ENCODE peak calls at places on chromosome 22, in nine cellular contexts. W, A, V, C, B, E, X, N and P are unnamed samples.

GRCh38 chr22:43823911-43824665 is 12.0 kb upstream of the EFCAB6 start:
- DNase-seq in W (no peak), A (no peak), V (no peak), C (no peak), B (no peak), E (no peak), X (no peak), N (no peak), P (no peak)

GRCh38 chr22:25698461-25698860 is 43.5 kb upstream of the MYO18B start:
- DNase-seq in W (no peak), A (no peak), V (no peak), C (no peak), B (no peak), E (no peak), X (no peak), N (no peak), P (no peak)

GRCh38 chr22:49004484-49005399 is 822.9 kb downstream of the BRD1 start:
- DNase-seq in W (no peak), A (no peak), V (no peak), C (no peak), B (no peak), E (peak), X (no peak), N (peak), P (no peak)

GRCh38 chr22:45207981-45208664 is 32.6 kb downstream of the KIAA0930 start:
- DNase-seq in W (peak), A (no peak), V (peak), C (peak), B (no peak), E (no peak), X (peak), N (no peak), P (peak)

GRCh38 chr22:48870436-48870835 is 957.2 kb downstream of the BRD1 start:
- DNase-seq in W (no peak), A (no peak), V (no peak), C (no peak), B (no peak), E (no peak), X (peak), N (no peak), P (no peak)

GRCh38 chr22:43210631-43211515 is 23.9 kb upstream of the TTLL12 start:
- DNase-seq in W (no peak), A (no peak), V (no peak), C (no peak), B (no peak), E (no peak), X (no peak), N (no peak), P (no peak)

GRCh38 chr22:25564320-25564978 is at the start of gene GRK3:
- DNase-seq in W (peak), A (peak), V (peak), C (peak), B (peak), E (no peak), X (peak), N (peak), P (peak)

GRCh38 chr22:49869091-49869830 is 15.6 kb downstream of the ZBED4 start:
- DNase-seq in W (no peak), A (no peak), V (no peak), C (no peak), B (no peak), E (no peak), X (no peak), N (no peak), P (no peak)

GRCh38 chr22:32541481-32541880 is 66.9 kb downstream of the FBXO7 start:
- DNase-seq in W (no peak), A (no peak), V (no peak), C (no peak), B (no peak), E (no peak), X (peak), N (no peak), P (no peak)

GRCh38 chr22:19714320-19715252 is at the start of gene SEPTIN5:
- DNase-seq in W (peak), A (no peak), V (no peak), C (no peak), B (peak), E (no peak), X (no peak), N (no peak), P (no peak)

GRCh38 chr22:38774496-38775166 is 18.8 kb upstream of the SUN2 start:
- DNase-seq in W (no peak), A (no peak), V (peak), C (no peak), B (no peak), E (no peak), X (no peak), N (no peak), P (peak)

GRCh38 chr22:48926663-48927062 is 901.0 kb downstream of the BRD1 start:
- DNase-seq in W (no peak), A (no peak), V (no peak), C (no peak), B (no peak), E (peak), X (peak), N (no peak), P (no peak)

GRCh38 chr22:22040908-22041307 is 58.3 kb upstream of the TOP3B start:
- DNase-seq in W (no peak), A (no peak), V (no peak), C (no peak), B (no peak), E (no peak), X (no peak), N (no peak), P (no peak)

GRCh38 chr22:46293591-46294260 is 2.9 kb upstream of the GTSE1 start:
- DNase-seq in W (no peak), A (no peak), V (no peak), C (no peak), B (no peak), E (no peak), X (peak), N (no peak), P (no peak)

DNA sequence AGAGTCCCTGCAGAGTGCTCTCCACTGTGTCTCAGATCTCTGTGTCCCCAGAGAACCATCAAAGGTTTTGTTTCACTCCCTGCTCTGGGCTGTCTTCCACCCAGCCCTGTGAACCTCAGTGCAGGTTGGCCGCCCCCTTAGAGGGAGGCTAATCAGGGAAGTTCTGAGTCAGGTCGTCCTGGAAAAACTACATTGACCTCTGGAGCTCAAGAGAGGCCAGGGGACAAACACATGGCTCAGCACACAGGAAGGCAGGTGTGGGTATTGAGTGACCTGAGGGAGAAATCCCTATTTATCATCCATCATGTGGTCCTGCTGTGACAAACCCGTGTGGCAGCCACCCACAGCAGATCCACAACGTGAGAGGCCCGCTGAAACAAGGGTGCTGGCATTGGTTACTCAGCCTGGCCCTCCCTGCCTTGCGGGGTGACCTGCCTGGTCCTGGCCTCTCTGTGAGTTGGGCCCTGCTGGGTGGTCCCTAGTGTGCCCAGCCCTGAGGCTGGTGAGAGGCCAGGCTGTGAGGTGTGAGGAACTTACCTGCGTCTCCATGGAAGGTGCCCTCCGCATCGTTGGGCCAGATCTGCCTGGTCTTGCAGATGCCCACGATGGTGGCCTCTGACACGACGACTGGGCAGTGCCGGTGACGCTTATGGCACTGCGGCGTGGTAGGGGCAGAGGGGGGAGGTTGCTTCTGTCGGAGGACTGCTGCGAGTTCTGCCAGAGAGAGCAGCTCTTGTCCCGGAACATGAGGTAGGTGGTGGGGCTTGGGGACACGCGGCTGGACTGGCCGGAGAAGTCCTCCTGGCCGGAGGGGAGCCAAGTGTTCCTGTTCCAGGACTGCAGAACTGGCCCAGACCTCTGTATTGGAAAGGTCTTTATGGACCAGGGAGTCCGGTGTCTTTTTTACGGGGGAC is 671 bp upstream of the BCR start:
- DNase-seq in W (peak), A (no peak), V (peak), C (peak), B (no peak), E (no peak), X (peak), N (no peak), P (no peak)
- TF ChIP-seq CTCF in W (no peak), A (no peak), V (no peak), C (no peak), B (no peak), E (no peak), X (no peak), N (no peak), P (no peak)

DNA sequence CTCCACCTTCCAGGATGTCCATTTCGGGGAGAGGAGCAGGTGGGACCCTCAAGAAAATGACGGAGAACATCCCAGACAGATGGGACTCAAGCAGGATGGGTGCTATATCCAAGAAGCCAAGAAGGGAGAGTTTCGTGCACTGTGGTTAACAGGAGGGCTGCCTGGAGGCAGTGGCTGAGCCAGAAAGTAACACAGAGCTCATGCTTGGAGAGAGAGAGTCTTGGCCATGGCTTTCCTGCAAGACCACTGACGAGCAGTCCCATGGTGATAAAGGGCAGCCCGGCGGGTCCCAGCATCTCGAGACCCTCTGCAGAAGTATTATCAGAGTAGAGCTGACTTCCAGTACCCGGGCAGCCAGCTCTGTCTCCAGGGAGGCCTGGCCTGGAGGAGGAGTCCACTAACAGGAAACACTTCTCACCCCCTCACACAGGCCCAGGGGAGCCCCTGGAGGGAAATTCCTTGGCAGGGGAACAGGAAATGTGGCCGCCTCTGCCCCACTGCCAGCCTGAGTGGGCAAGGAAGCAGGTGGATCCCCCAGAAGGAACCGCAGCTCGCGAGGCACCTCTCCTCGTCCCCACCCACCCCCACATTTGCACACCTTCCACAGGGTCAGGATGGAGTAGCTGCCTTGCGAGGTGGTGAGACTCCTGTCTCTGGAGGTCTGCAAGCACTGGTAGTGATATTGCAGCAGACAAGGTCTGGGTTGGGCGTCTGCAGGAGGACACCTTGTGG is 32.2 kb downstream of the CYTH4 start:
- DNase-seq in W (no peak), A (no peak), V (no peak), C (no peak), B (no peak), E (no peak), X (no peak), N (no peak), P (no peak)
- TF ChIP-seq CTCF in W (no peak), A (no peak), V (no peak), C (no peak), B (no peak), E (no peak), X (no peak), N (no peak), P (no peak)

GRCh38 chr22:40714514-40714966 is 35.3 kb downstream of the MCHR1 start:
- DNase-seq in W (peak), A (peak), V (peak), C (no peak), B (no peak), E (no peak), X (no peak), N (no peak), P (no peak)
- TF ChIP-seq CTCF in W (no peak), A (no peak), V (no peak), C (no peak), B (no peak), E (no peak), X (no peak), N (no peak), P (no peak)

GRCh38 chr22:17794726-17795125 is 20.5 kb upstream of the BID start:
- DNase-seq in W (no peak), A (no peak), V (no peak), C (no peak), B (no peak), E (no peak), X (no peak), N (no peak), P (no peak)

GRCh38 chr22:17789379-17790200 is 15.3 kb upstream of the BID start:
- DNase-seq in W (no peak), A (no peak), V (no peak), C (no peak), B (no peak), E (no peak), X (no peak), N (no peak), P (no peak)

GRCh38 chr22:17792854-17793434 is 18.7 kb upstream of the BID start:
- DNase-seq in W (no peak), A (no peak), V (no peak), C (no peak), B (no peak), E (no peak), X (no peak), N (no peak), P (no peak)

GRCh38 chr22:17791196-17791595 is 16.9 kb upstream of the BID start:
- DNase-seq in W (no peak), A (no peak), V (no peak), C (no peak), B (no peak), E (no peak), X (no peak), N (no peak), P (no peak)

DNA sequence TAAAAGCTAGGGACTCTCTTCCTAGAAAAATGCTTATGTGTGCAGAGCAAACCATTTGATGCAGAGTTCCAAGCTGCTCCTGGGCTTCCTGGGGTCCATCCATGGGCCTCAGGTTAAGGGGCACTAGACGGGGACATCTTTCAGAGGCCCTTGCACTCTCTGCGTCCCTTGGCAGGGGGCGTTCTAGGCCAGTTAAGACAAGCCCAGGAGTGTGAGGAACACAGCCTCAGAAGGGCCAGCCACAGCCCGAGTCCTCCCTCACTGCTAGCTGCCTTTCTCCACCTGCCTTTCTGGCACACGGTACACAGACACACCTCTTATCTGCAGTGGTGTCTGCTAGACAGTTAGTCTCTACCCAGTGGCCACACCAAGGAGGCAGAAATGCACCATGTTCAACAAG is 18.0 kb upstream of the BID start:
- DNase-seq in W (no peak), A (no peak), V (no peak), C (no peak), B (peak), E (no peak), X (no peak), N (no peak), P (no peak)
- TF ChIP-seq CTCF in W (no peak), A (no peak), V (no peak), C (no peak), B (no peak), E (no peak), X (no peak), N (no peak), P (peak)